ENCODE peak calls at places on chromosomes 4 and X, in seven cellular contexts. P is trophoblast cell, O is IMR-90, M is neuronal stem cell, I is mesenchymal stem cell, K is H1, D is H9. G is an unnamed sample.

GRCh38 chr4:86778169-86778568 is 71.0 kb downstream of the SLC10A6 start:
- DNase-seq in P (no peak), O (no peak), M (no peak), I (no peak), K (no peak), D (no peak), G (no peak)

GRCh38 chr4:41213563-41214157 is 682 bp downstream of the APBB2 start:
- DNase-seq in P (no peak), O (no peak), M (no peak), I (peak), K (no peak), D (no peak), G (no peak)

GRCh38 chr4:124290678-124291077 is 421.9 kb downstream of the ANKRD50 start:
- DNase-seq in P (no peak), O (no peak), M (no peak), I (no peak), K (no peak), D (no peak), G (no peak)

GRCh38 chr4:110826656-110827055 is 203.8 kb upstream of the PITX2 start:
- DNase-seq in P (peak), O (no peak), M (no peak), I (no peak), K (no peak), D (no peak), G (no peak)

GRCh38 chrX:40062525-40063193 is 35.1 kb downstream of the BCOR start:
- DNase-seq in P (no peak), O (no peak), M (no peak), I (no peak), K (no peak), D (no peak), G (no peak)

GRCh38 chrX:54452920-54453319 is 12.7 kb downstream of the TSR2 start:
- DNase-seq in P (no peak), O (peak), M (no peak), I (peak), K (no peak), D (peak), G (peak)

GRCh38 chrX:39650883-39651282 is 446.9 kb downstream of the BCOR start:
- DNase-seq in P (no peak), O (no peak), M (no peak), I (no peak), K (no peak), D (no peak), G (no peak)

GRCh38 chr4:42995343-42995944 is 102.9 kb downstream of the GRXCR1 start:
- DNase-seq in P (peak), O (peak), M (peak), I (peak), K (no peak), D (no peak), G (peak)

GRCh38 chrX:12950851-12951589 is 23.9 kb upstream of the TMSB4X start:
- DNase-seq in P (peak), O (no peak), M (no peak), I (no peak), K (no peak), D (peak), G (peak)

GRCh38 chrX:107707866-107708265 is 67.7 kb downstream of the TSC22D3 start:
- DNase-seq in P (peak), O (no peak), M (no peak), I (no peak), K (no peak), D (no peak), G (no peak)

GRCh38 chr4:141654098-141654497 is 17.7 kb downstream of the IL15 start:
- DNase-seq in P (peak), O (peak), M (peak), I (peak), K (peak), D (peak), G (peak)

GRCh38 chr4:69239777-69240176 is 25.2 kb upstream of the UGT2B11 start:
- DNase-seq in P (peak), O (no peak), M (no peak), I (no peak), K (no peak), D (no peak), G (no peak)

GRCh38 chr4:69239092-69239491 is 24.5 kb upstream of the UGT2B11 start:
- DNase-seq in P (no peak), O (no peak), M (no peak), I (no peak), K (no peak), D (no peak), G (no peak)
- H3K18ac ChIP-seq in P (no peak), O (no peak), M (no peak), I (no peak), K (no peak), D (no peak), G (no peak)

GRCh38 chr4:101730291-101731117 is 60.0 kb upstream of the BANK1 start:
- DNase-seq in P (peak), O (peak), M (peak), I (peak), K (peak), D (peak), G (peak)
- H3K18ac ChIP-seq in P (no peak), O (no peak), M (no peak), I (no peak), K (no peak), D (no peak), G (no peak)

GRCh38 chr4:162409048-162409447 is 245.2 kb upstream of the FSTL5 start:
- DNase-seq in P (no peak), O (no peak), M (no peak), I (no peak), K (no peak), D (no peak), G (no peak)

GRCh38 chr4:162408309-162408708 is 244.5 kb upstream of the FSTL5 start:
- DNase-seq in P (no peak), O (no peak), M (no peak), I (no peak), K (no peak), D (no peak), G (no peak)

GRCh38 chr4:162406637-162407370 is 243.0 kb upstream of the FSTL5 start:
- DNase-seq in P (no peak), O (no peak), M (no peak), I (no peak), K (no peak), D (no peak), G (no peak)

GRCh38 chr4:162403956-162404355 is 240.2 kb upstream of the FSTL5 start:
- DNase-seq in P (no peak), O (no peak), M (no peak), I (no peak), K (no peak), D (no peak), G (no peak)
- H3K18ac ChIP-seq in P (no peak), O (no peak), M (no peak), I (no peak), K (no peak), D (no peak), G (no peak)

DNA sequence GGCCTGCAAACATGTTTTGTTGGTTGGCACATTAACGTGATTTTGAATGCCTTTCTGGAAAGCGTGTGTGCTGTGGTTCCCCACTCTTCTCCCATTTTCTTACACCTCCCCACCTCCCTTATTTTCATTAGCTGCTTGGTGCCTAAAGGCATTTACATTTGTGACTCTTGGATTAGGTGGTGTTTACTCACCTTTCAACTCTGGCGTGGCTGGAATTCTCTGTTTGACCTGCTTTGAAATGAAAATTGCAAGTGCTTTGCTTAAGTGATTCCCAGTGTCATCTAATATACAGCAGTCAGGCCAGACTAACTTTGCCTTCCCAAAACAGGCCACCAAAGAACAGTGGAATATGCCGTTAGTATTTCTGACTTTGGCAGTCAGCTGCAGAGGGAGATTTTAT is 80.5 kb downstream of the NHSL2 start:
- DNase-seq in P (no peak), O (no peak), M (no peak), I (no peak), K (no peak), D (no peak), G (no peak)
- H3K18ac ChIP-seq in P (no peak), O (no peak), M (no peak), I (no peak), K (no peak), D (no peak), G (no peak)

GRCh38 chrX:110454336-110454735 is 95.7 kb downstream of the RTL9 start:
- DNase-seq in P (no peak), O (no peak), M (no peak), I (no peak), K (no peak), D (no peak), G (no peak)

GRCh38 chrX:110450050-110450449 is 91.4 kb downstream of the RTL9 start:
- DNase-seq in P (peak), O (peak), M (peak), I (peak), K (peak), D (peak), G (peak)

GRCh38 chrX:110448459-110448858 is 89.8 kb downstream of the RTL9 start:
- DNase-seq in P (no peak), O (no peak), M (no peak), I (no peak), K (no peak), D (peak), G (no peak)

GRCh38 chrX:110444996-110445395 is 86.3 kb downstream of the RTL9 start:
- DNase-seq in P (no peak), O (no peak), M (no peak), I (peak), K (no peak), D (no peak), G (no peak)

GRCh38 chrX:110449312-110449711 is 90.7 kb downstream of the RTL9 start:
- DNase-seq in P (no peak), O (no peak), M (no peak), I (no peak), K (no peak), D (no peak), G (no peak)
- H3K18ac ChIP-seq in P (no peak), O (no peak), M (no peak), I (no peak), K (no peak), D (no peak), G (no peak)